ENCODE peak calls at places on chromosomes 7 and 10, in nine cellular contexts. F is choroid plexus epithelial cell, R is HFF-Myc, M is lower lobe of right lung, B is cardiac muscle cell, K is GM12865, W is body of pancreas, N is stomach, O is bronchial epithelial cell. S is an unnamed sample.

GRCh38 chr10:118621304-118621942 is 26.0 kb upstream of the PRLHR start:
- DNase-seq in F (no peak), R (no peak), M (no peak), B (no peak), K (no peak), W (no peak), N (no peak), O (peak; percentile 10), S (no peak)

GRCh38 chr7:29957921-29958320 is 31.7 kb downstream of the SCRN1 start:
- DNase-seq in F (no peak), R (no peak), M (no peak), B (no peak), K (no peak), W (no peak), N (no peak), O (no peak), S (no peak)

GRCh38 chr7:44541-44896 is 147.9 kb upstream of the FAM20C start:
- DNase-seq in F (no peak), R (no peak), M (peak; percentile 20), B (no peak), K (no peak), W (peak; percentile 3), N (no peak), O (no peak), S (no peak)

GRCh38 chr7:151806204-151806603 is 70.7 kb downstream of the PRKAG2 start:
- DNase-seq in F (peak; percentile 21), R (no peak), M (peak; percentile 26), B (no peak), K (no peak), W (peak; percentile 39), N (peak; percentile 78), O (peak; percentile 60), S (peak; percentile 75)

GRCh38 chr10:68647928-68648327 is 73.1 kb upstream of the CCAR1 start:
- DNase-seq in F (peak; percentile 92), R (peak; percentile 61), M (no peak), B (no peak), K (no peak), W (no peak), N (no peak), O (peak; percentile 86), S (no peak)

GRCh38 chr7:135291809-135292253 is 58.2 kb downstream of the STRA8 start:
- DNase-seq in F (peak; percentile 40), R (no peak), M (no peak), B (no peak), K (no peak), W (no peak), N (no peak), O (peak; percentile 100), S (no peak)

GRCh38 chr10:133270204-133270603 is 6.5 kb downstream of the ADAM8 start:
- DNase-seq in F (no peak), R (no peak), M (no peak), B (no peak), K (no peak), W (no peak), N (no peak), O (no peak), S (no peak)

GRCh38 chr7:34501161-34501560 is 156.9 kb upstream of the NPSR1 start:
- DNase-seq in F (no peak), R (no peak), M (no peak), B (no peak), K (no peak), W (no peak), N (no peak), O (no peak), S (no peak)

GRCh38 chr7:134548877-134549276 is at the start of gene AKR1B15:
- DNase-seq in F (peak; percentile 39), R (no peak), M (no peak), B (no peak), K (peak; percentile 91), W (no peak), N (no peak), O (peak; percentile 46), S (no peak)

GRCh38 chr10:43138757-43139241 is 554 bp downstream of the CSGALNACT2 start:
- DNase-seq in F (peak; percentile 46), R (no peak), M (no peak), B (peak; percentile 39), K (peak; percentile 71), W (no peak), N (no peak), O (peak; percentile 42), S (no peak)

GRCh38 chr7:84913731-84914130 is 273.1 kb downstream of the SEMA3D start:
- DNase-seq in F (peak; percentile 17), R (no peak), M (no peak), B (no peak), K (no peak), W (no peak), N (no peak), O (peak; percentile 53), S (no peak)

GRCh38 chr7:149669121-149669818 is 104.1 kb downstream of the ZNF467 start:
- DNase-seq in F (peak; percentile 53), R (peak; percentile 21), M (no peak), B (no peak), K (peak; percentile 27), W (no peak), N (no peak), O (peak; percentile 45), S (no peak)

GRCh38 chr10:58894929-58895328 is 281.5 kb upstream of the PHYHIPL start:
- DNase-seq in F (peak; percentile 65), R (no peak), M (no peak), B (peak; percentile 44), K (no peak), W (no peak), N (no peak), O (no peak), S (no peak)
- TF ChIP-seq CTCF in F (peak; percentile 32), R (no peak), M (no peak), B (peak; percentile 7), K (no peak), W (no peak), N (no peak), O (no peak), S (no peak)

GRCh38 chr10:34524369-34525091 is 290.6 kb downstream of the PARD3 start:
- DNase-seq in F (no peak), R (no peak), M (no peak), B (no peak), K (no peak), W (no peak), N (no peak), O (no peak), S (no peak)

GRCh38 chr10:34528320-34528719 is 286.8 kb downstream of the PARD3 start:
- DNase-seq in F (peak; percentile 98), R (peak; percentile 75), M (no peak), B (no peak), K (no peak), W (no peak), N (no peak), O (peak; percentile 93), S (no peak)

GRCh38 chr10:34526186-34526585 is 288.9 kb downstream of the PARD3 start:
- DNase-seq in F (no peak), R (no peak), M (no peak), B (no peak), K (no peak), W (no peak), N (no peak), O (no peak), S (no peak)

GRCh38 chr10:34530778-34531177 is 284.3 kb downstream of the PARD3 start:
- DNase-seq in F (no peak), R (no peak), M (no peak), B (no peak), K (no peak), W (no peak), N (no peak), O (no peak), S (no peak)

GRCh38 chr10:34526758-34527730 is 288.1 kb downstream of the PARD3 start:
- DNase-seq in F (peak; percentile 98), R (peak; percentile 91), M (no peak), B (no peak), K (peak; percentile 14), W (no peak), N (no peak), O (peak; percentile 80), S (no peak)
- TF ChIP-seq CTCF in F (peak; percentile 45), R (peak; percentile 32), M (no peak), B (no peak), K (peak; percentile 26), W (no peak), N (no peak), O (no peak), S (no peak)

GRCh38 chr10:103666109-103666508 is 172.6 kb downstream of the NEURL1 start:
- DNase-seq in F (peak; percentile 59), R (no peak), M (no peak), B (no peak), K (peak; percentile 24), W (peak; percentile 47), N (no peak), O (peak; percentile 37), S (no peak)

GRCh38 chr10:103661198-103661950 is 167.9 kb downstream of the NEURL1 start:
- DNase-seq in F (peak; percentile 95), R (peak; percentile 80), M (peak; percentile 87), B (peak; percentile 95), K (no peak), W (peak; percentile 64), N (peak; percentile 75), O (no peak), S (no peak)

GRCh38 chr10:103665439-103665838 is 171.9 kb downstream of the NEURL1 start:
- DNase-seq in F (no peak), R (no peak), M (no peak), B (no peak), K (no peak), W (no peak), N (no peak), O (no peak), S (no peak)

GRCh38 chr10:103661951-103662405 is 168.5 kb downstream of the NEURL1 start:
- DNase-seq in F (peak; percentile 24), R (no peak), M (no peak), B (no peak), K (no peak), W (no peak), N (no peak), O (no peak), S (no peak)

GRCh38 chr10:103663802-103664201 is 170.3 kb downstream of the NEURL1 start:
- DNase-seq in F (no peak), R (no peak), M (peak; percentile 59), B (no peak), K (no peak), W (peak; percentile 65), N (peak; percentile 70), O (no peak), S (no peak)
- TF ChIP-seq CTCF in F (no peak), R (no peak), M (no peak), B (no peak), K (no peak), W (no peak), N (no peak), O (no peak), S (no peak)

DNA sequence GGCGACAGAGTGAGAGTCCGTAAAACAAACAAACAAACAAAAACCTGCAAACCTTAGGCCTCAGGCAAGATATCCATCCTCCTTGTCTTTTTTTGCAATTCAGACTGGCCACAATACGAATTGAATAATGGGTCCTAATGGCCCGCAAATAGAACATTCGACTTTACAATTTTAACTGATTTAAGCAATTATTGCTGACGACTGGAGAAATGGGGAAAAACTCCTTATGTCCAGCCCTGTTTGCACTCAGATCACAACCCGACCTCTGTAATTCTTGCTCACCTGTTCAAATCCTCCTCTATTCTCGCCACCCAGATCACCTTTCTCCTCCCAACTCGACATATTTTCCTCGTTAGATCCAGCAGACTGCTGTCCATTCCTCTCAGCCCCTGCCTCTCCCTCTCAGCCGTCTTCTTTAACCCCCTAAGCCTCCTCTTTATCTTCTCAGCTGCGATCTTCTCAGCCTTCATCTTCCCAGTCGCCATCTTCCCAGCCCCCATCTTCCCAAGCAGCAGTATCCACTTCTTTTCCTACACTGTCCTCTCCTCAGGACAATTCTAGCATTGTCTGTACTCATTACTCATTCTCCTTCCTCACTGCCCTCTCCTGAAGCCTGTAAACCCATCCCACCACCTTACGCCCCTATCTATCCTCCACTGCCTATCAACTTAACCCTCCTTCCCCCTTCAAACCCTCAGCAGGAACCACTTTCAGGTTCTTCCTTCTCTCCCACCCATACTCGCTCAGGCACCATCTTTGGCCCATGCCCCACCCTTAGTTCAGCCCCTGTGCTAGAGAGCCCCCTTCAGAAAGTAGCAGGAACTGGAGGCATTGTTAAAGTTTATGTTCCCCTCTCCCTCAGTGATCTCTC is 61.8 kb downstream of the LRRC17 start:
- DNase-seq in F (no peak), R (no peak), M (no peak), B (no peak), K (peak; percentile 5), W (no peak), N (no peak), O (no peak), S (no peak)
- TF ChIP-seq CTCF in F (peak; percentile 39), R (peak; percentile 33), M (peak; percentile 9), B (peak; percentile 14), K (peak; percentile 13), W (no peak), N (no peak), O (no peak), S (no peak)